ENCODE peak calls at places on chromosomes 7 and 10, in ten cellular contexts. One of them, this sample, is unnamed.

GRCh38 chr7:71504697-71505441 is 372.9 kb downstream of the GALNT17 start:
- DNase-seq in lower leg skin: no peak
- DNase-seq in heart left ventricle: no peak
- DNase-seq in adrenal gland: no peak
- DNase-seq in uterus: no peak
- DNase-seq in IMR-90: no peak
- DNase-seq in H54: no peak
- DNase-seq in gastrocnemius medialis: no peak
- DNase-seq in testis: no peak
- DNase-seq in A549: no peak
- DNase-seq in this sample: no peak

GRCh38 chr10:47076949-47077348 is 165.7 kb downstream of the PTPN20 start:
- DNase-seq in lower leg skin: no peak
- DNase-seq in heart left ventricle: no peak
- DNase-seq in adrenal gland: no peak
- DNase-seq in uterus: no peak
- DNase-seq in IMR-90: peak; percentile 45
- DNase-seq in H54: no peak
- DNase-seq in gastrocnemius medialis: no peak
- DNase-seq in testis: no peak
- DNase-seq in A549: no peak
- DNase-seq in this sample: no peak

GRCh38 chr7:106065560-106066500 is 46.3 kb downstream of the SYPL1 start:
- DNase-seq in lower leg skin: peak; percentile 27
- DNase-seq in heart left ventricle: no peak
- DNase-seq in adrenal gland: no peak
- DNase-seq in uterus: no peak
- DNase-seq in IMR-90: no peak
- DNase-seq in H54: no peak
- DNase-seq in gastrocnemius medialis: no peak
- DNase-seq in testis: no peak
- DNase-seq in A549: no peak
- DNase-seq in this sample: peak; percentile 55

GRCh38 chr7:154429666-154430404 is 377.6 kb downstream of the DPP6 start:
- DNase-seq in lower leg skin: no peak
- DNase-seq in heart left ventricle: no peak
- DNase-seq in adrenal gland: no peak
- DNase-seq in uterus: no peak
- DNase-seq in IMR-90: no peak
- DNase-seq in H54: no peak
- DNase-seq in gastrocnemius medialis: peak; percentile 20
- DNase-seq in testis: no peak
- DNase-seq in A549: no peak
- DNase-seq in this sample: no peak

GRCh38 chr7:41696323-41696916 is 6.5 kb downstream of the INHBA start:
- DNase-seq in lower leg skin: peak; percentile 63
- DNase-seq in heart left ventricle: peak; percentile 62
- DNase-seq in adrenal gland: peak; percentile 79
- DNase-seq in uterus: peak; percentile 83
- DNase-seq in IMR-90: peak; percentile 88
- DNase-seq in H54: peak; percentile 54
- DNase-seq in gastrocnemius medialis: peak; percentile 42
- DNase-seq in testis: peak; percentile 93
- DNase-seq in A549: peak; percentile 61
- DNase-seq in this sample: peak; percentile 64

GRCh38 chr7:102412548-102412947 is 16.4 kb downstream of the PRKRIP1 start:
- DNase-seq in lower leg skin: no peak
- DNase-seq in heart left ventricle: peak; percentile 55
- DNase-seq in adrenal gland: peak; percentile 57
- DNase-seq in uterus: peak; percentile 40
- DNase-seq in IMR-90: peak; percentile 13
- DNase-seq in H54: no peak
- DNase-seq in gastrocnemius medialis: peak; percentile 33
- DNase-seq in testis: peak; percentile 35
- DNase-seq in A549: peak; percentile 46
- DNase-seq in this sample: no peak

GRCh38 chr10:132136097-132136521 is 50.6 kb upstream of the DPYSL4 start:
- DNase-seq in lower leg skin: no peak
- DNase-seq in heart left ventricle: peak; percentile 13
- DNase-seq in adrenal gland: no peak
- DNase-seq in uterus: no peak
- DNase-seq in IMR-90: no peak
- DNase-seq in H54: no peak
- DNase-seq in gastrocnemius medialis: no peak
- DNase-seq in testis: no peak
- DNase-seq in A549: no peak
- DNase-seq in this sample: no peak

GRCh38 chr7:84688671-84689070 is 494.1 kb upstream of the SEMA3A start:
- DNase-seq in lower leg skin: no peak
- DNase-seq in heart left ventricle: no peak
- DNase-seq in adrenal gland: no peak
- DNase-seq in uterus: no peak
- DNase-seq in IMR-90: peak; percentile 50
- DNase-seq in H54: no peak
- DNase-seq in gastrocnemius medialis: no peak
- DNase-seq in testis: no peak
- DNase-seq in A549: no peak
- DNase-seq in this sample: no peak

DNA sequence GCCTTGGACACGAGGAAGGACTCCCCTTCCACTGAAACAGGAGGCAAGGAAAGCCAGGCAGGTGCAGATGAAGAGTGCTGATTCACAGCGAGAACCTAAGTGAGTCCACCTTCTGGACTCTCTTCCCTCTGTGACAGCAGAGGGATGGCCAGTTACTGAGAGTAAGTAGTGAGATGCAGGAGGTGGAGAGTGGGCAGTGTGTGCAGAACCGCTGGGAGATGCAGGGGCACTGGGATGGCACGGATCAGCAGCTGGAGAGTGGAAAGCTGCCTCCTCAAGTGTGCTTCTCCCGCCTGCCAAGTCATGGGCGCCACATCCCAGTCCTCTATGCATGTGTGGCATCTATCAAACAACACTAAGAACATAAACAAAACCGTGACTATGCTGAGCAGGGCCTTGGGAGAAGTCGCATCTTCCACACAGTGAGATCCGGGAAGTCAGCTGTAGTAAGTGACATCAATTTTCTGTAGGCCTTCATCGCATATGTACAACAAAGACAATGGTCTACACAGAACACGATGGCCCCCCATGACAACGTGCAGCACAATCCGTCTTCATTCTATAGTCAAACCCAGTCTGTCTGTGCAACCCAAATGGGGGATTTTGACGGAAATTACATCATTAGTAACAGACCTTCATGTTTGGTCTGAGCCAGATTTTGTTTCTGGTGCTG is 217.4 kb upstream of the KLF14 start:
- DNase-seq in lower leg skin: no peak
- DNase-seq in heart left ventricle: no peak
- DNase-seq in adrenal gland: no peak
- DNase-seq in uterus: no peak
- DNase-seq in IMR-90: no peak
- DNase-seq in H54: no peak
- DNase-seq in gastrocnemius medialis: no peak
- DNase-seq in testis: no peak
- DNase-seq in A549: no peak
- DNase-seq in this sample: no peak
- TF ChIP-seq POLR2A in lower leg skin: no peak
- TF ChIP-seq POLR2A in heart left ventricle: no peak
- TF ChIP-seq POLR2A in adrenal gland: no peak
- TF ChIP-seq POLR2A in uterus: no peak
- TF ChIP-seq POLR2A in IMR-90: no peak
- TF ChIP-seq POLR2A in H54: no peak
- TF ChIP-seq POLR2A in gastrocnemius medialis: no peak
- TF ChIP-seq POLR2A in testis: no peak
- TF ChIP-seq POLR2A in A549: no peak
- TF ChIP-seq POLR2A in this sample: no peak

GRCh38 chr10:103669243-103669929 is 175.9 kb downstream of the NEURL1 start:
- DNase-seq in lower leg skin: no peak
- DNase-seq in heart left ventricle: no peak
- DNase-seq in adrenal gland: no peak
- DNase-seq in uterus: no peak
- DNase-seq in IMR-90: peak; percentile 20
- DNase-seq in H54: no peak
- DNase-seq in gastrocnemius medialis: no peak
- DNase-seq in testis: no peak
- DNase-seq in A549: no peak
- DNase-seq in this sample: no peak

GRCh38 chr10:103669944-103670343 is 176.4 kb downstream of the NEURL1 start:
- DNase-seq in lower leg skin: no peak
- DNase-seq in heart left ventricle: no peak
- DNase-seq in adrenal gland: no peak
- DNase-seq in uterus: no peak
- DNase-seq in IMR-90: no peak
- DNase-seq in H54: no peak
- DNase-seq in gastrocnemius medialis: no peak
- DNase-seq in testis: no peak
- DNase-seq in A549: no peak
- DNase-seq in this sample: no peak

GRCh38 chr10:103666751-103667150 is 173.2 kb downstream of the NEURL1 start:
- DNase-seq in lower leg skin: no peak
- DNase-seq in heart left ventricle: no peak
- DNase-seq in adrenal gland: no peak
- DNase-seq in uterus: no peak
- DNase-seq in IMR-90: no peak
- DNase-seq in H54: no peak
- DNase-seq in gastrocnemius medialis: no peak
- DNase-seq in testis: no peak
- DNase-seq in A549: no peak
- DNase-seq in this sample: no peak

GRCh38 chr10:103667390-103667789 is 173.9 kb downstream of the NEURL1 start:
- DNase-seq in lower leg skin: no peak
- DNase-seq in heart left ventricle: peak; percentile 78
- DNase-seq in adrenal gland: no peak
- DNase-seq in uterus: peak; percentile 60
- DNase-seq in IMR-90: peak; percentile 68
- DNase-seq in H54: no peak
- DNase-seq in gastrocnemius medialis: no peak
- DNase-seq in testis: no peak
- DNase-seq in A549: no peak
- DNase-seq in this sample: no peak

DNA sequence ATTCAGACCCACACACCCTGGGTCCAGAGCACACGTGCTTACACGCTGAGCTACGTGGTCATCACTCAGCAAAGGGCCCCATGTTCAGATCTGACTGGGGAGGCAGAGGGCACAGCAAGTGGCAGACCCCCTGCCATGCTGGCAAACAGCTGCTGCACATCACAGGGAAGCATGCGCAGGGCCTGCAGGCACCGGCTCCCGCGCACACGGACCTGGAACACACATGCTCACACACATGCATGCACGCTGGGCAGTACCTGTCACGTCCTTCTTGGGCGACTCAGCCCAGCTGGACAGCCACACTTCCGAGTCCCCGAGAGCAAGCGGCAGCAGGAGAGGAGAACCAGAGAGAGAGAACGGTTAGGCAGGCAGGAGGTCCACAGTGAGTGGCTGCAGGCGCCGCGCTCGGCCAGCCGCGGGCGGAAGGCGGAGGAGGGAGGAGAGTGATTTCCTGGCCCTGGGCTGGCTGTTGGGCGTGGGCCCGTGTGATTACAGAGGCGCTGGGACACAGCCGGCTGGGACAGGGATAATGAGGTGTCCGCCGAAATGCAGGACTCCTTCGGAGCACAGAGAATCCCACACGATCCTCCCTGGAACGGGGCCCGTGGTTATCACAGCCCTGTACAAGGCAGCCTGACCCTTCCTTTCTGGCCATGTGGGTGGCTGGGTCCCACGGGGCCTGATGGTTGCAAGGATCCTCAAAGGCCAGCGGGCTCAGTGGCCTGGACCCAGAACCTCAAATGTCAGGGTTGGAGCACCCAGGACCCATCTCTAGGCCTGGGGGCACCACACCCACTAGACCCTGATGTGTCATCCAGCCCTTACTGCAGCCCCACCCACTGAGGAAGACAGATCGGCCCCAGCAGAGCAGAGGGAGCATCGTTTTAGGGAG is 175.1 kb downstream of the NEURL1 start:
- DNase-seq in lower leg skin: peak; percentile 73
- DNase-seq in heart left ventricle: peak; percentile 90
- DNase-seq in adrenal gland: peak; percentile 59
- DNase-seq in uterus: peak; percentile 86
- DNase-seq in IMR-90: peak; percentile 55
- DNase-seq in H54: no peak
- DNase-seq in gastrocnemius medialis: no peak
- DNase-seq in testis: peak; percentile 84
- DNase-seq in A549: no peak
- DNase-seq in this sample: no peak
- TF ChIP-seq POLR2A in lower leg skin: no peak
- TF ChIP-seq POLR2A in heart left ventricle: no peak
- TF ChIP-seq POLR2A in adrenal gland: no peak
- TF ChIP-seq POLR2A in uterus: no peak
- TF ChIP-seq POLR2A in IMR-90: peak; percentile 55
- TF ChIP-seq POLR2A in H54: peak; percentile 22
- TF ChIP-seq POLR2A in gastrocnemius medialis: no peak
- TF ChIP-seq POLR2A in testis: no peak
- TF ChIP-seq POLR2A in A549: no peak
- TF ChIP-seq POLR2A in this sample: no peak

GRCh38 chr10:97713828-97714400 is 384 bp downstream of the MARVELD1 start:
- DNase-seq in lower leg skin: peak; percentile 65
- DNase-seq in heart left ventricle: peak; percentile 76
- DNase-seq in adrenal gland: peak; percentile 79
- DNase-seq in uterus: peak; percentile 73
- DNase-seq in IMR-90: peak; percentile 74
- DNase-seq in H54: peak; percentile 87
- DNase-seq in gastrocnemius medialis: peak; percentile 46
- DNase-seq in testis: peak; percentile 83
- DNase-seq in A549: peak; percentile 88
- DNase-seq in this sample: peak; percentile 93

GRCh38 chr10:97715259-97715874 is 1.8 kb downstream of the MARVELD1 start:
- DNase-seq in lower leg skin: no peak
- DNase-seq in heart left ventricle: no peak
- DNase-seq in adrenal gland: no peak
- DNase-seq in uterus: no peak
- DNase-seq in IMR-90: no peak
- DNase-seq in H54: no peak
- DNase-seq in gastrocnemius medialis: no peak
- DNase-seq in testis: no peak
- DNase-seq in A549: no peak
- DNase-seq in this sample: peak; percentile 90

GRCh38 chr10:97711640-97712267 is 1.8 kb upstream of the MARVELD1 start:
- DNase-seq in lower leg skin: no peak
- DNase-seq in heart left ventricle: no peak
- DNase-seq in adrenal gland: no peak
- DNase-seq in uterus: no peak
- DNase-seq in IMR-90: no peak
- DNase-seq in H54: no peak
- DNase-seq in gastrocnemius medialis: no peak
- DNase-seq in testis: no peak
- DNase-seq in A549: no peak
- DNase-seq in this sample: peak; percentile 90

GRCh38 chr10:97713351-97713827 is at the start of gene MARVELD1:
- DNase-seq in lower leg skin: peak; percentile 71
- DNase-seq in heart left ventricle: peak; percentile 81
- DNase-seq in adrenal gland: peak; percentile 51
- DNase-seq in uterus: peak; percentile 89
- DNase-seq in IMR-90: peak; percentile 77
- DNase-seq in H54: peak; percentile 83
- DNase-seq in gastrocnemius medialis: peak; percentile 53
- DNase-seq in testis: peak; percentile 68
- DNase-seq in A549: peak; percentile 81
- DNase-seq in this sample: peak; percentile 94

DNA sequence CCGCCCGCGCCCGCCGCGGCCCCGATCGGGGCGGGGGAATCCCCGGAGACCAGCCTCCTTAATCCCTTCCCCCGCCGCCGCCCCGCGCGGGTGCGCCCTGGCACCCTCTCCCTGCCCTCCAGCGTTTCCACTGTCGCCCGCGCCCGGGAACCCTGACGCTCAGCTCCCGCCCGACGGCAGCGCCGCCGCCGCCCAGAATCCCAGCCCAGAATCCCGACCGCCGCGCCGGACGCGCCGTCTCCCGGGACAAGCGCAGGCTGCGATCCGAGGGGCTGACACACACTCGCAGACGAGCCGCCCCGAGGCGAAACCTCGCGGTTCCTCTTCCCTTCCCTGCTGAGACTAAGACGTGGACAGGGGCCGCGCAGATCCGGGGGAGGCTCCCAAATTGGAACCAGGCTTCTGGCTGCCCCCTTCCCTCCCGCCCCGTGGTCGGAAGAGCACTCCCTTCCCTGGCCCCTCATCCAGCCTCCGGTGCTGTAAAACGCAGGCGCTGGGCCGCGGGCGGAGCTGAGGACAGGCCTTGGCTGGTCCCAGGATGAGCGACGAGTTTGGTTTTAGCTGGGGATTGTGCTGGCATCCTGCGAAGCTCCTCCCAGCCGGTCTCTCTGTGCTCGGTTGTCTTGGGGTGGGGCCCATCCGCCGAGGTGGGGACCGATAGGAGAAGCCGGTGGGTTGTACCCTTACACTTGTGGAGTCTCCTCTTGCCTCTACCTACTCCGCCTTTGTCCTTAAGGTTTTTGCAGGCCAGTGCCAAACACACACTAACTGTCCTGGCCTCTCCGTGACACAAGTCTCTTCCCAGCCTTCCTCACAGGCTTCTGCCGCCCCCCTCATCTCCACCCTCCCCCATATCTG is 1.1 kb downstream of the MARVELD1 start:
- DNase-seq in lower leg skin: peak; percentile 78
- DNase-seq in heart left ventricle: peak; percentile 81
- DNase-seq in adrenal gland: peak; percentile 49
- DNase-seq in uterus: peak; percentile 87
- DNase-seq in IMR-90: peak; percentile 71
- DNase-seq in H54: peak; percentile 82
- DNase-seq in gastrocnemius medialis: no peak
- DNase-seq in testis: peak; percentile 80
- DNase-seq in A549: peak; percentile 53
- DNase-seq in this sample: peak; percentile 96
- TF ChIP-seq POLR2A in lower leg skin: no peak
- TF ChIP-seq POLR2A in heart left ventricle: peak; percentile 50
- TF ChIP-seq POLR2A in adrenal gland: no peak
- TF ChIP-seq POLR2A in uterus: peak; percentile 30
- TF ChIP-seq POLR2A in IMR-90: peak; percentile 84
- TF ChIP-seq POLR2A in H54: peak; percentile 52
- TF ChIP-seq POLR2A in gastrocnemius medialis: peak; percentile 6
- TF ChIP-seq POLR2A in testis: peak; percentile 33
- TF ChIP-seq POLR2A in A549: peak; percentile 35
- TF ChIP-seq POLR2A in this sample: peak; percentile 56

DNA sequence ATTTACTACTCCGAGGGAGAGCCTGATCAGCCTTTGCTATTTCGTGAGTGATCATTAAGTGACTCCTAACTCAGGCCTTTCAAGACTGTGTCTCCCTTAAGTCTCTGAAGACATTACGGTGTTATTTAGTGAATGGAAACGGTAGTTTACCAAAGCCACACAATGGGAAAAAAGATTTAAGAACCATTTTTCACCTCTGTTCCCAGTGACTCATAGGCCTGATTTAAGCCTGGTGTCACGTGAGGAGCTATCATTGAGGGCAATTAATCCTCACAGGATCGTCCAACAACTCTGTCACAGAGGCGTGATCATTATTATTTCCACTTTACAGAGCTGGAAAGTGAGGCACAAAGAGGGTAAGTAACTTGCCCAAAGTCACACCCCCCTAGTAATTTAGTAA is 20.3 kb downstream of the C10orf90 start:
- DNase-seq in lower leg skin: no peak
- DNase-seq in heart left ventricle: no peak
- DNase-seq in adrenal gland: no peak
- DNase-seq in uterus: no peak
- DNase-seq in IMR-90: no peak
- DNase-seq in H54: no peak
- DNase-seq in gastrocnemius medialis: no peak
- DNase-seq in testis: no peak
- DNase-seq in A549: no peak
- DNase-seq in this sample: no peak
- TF ChIP-seq POLR2A in lower leg skin: no peak
- TF ChIP-seq POLR2A in heart left ventricle: no peak
- TF ChIP-seq POLR2A in adrenal gland: no peak
- TF ChIP-seq POLR2A in uterus: no peak
- TF ChIP-seq POLR2A in IMR-90: no peak
- TF ChIP-seq POLR2A in H54: no peak
- TF ChIP-seq POLR2A in gastrocnemius medialis: no peak
- TF ChIP-seq POLR2A in testis: no peak
- TF ChIP-seq POLR2A in A549: no peak
- TF ChIP-seq POLR2A in this sample: no peak

This sample was measured in esophagus muscularis mucosa.